ENCODE peak calls at places on chromosomes 4 and X, in seven cellular contexts. S is stimulated activated CD4-positive, alpha-beta T cell treated with anti-CD3 and anti-CD28 coated beads, TNF-alpha, amount 100 ng/mL, for 4 hours; W is amniotic stem cell; B is AML-193; U is choroid plexus epithelial cell; R is H54; D is NCI-H1092. Z is an unnamed sample.

GRCh38 chr4:32462944-32463343 is 1742.8 kb downstream of the PCDH7 start:
- DNase-seq in S (no peak), W (no peak), B (peak; percentile 17), U (peak; percentile 60), R (no peak), D (no peak), Z (no peak)

GRCh38 chr4:139177888-139178609 is 1.0 kb upstream of the ELF2 start:
- DNase-seq in S (peak; percentile 86), W (peak; percentile 94), B (peak; percentile 82), U (peak; percentile 96), R (peak; percentile 72), D (peak; percentile 92), Z (peak; percentile 66)

GRCh38 chr4:189792819-189793618 is 147.7 kb upstream of the FRG1 start:
- DNase-seq in S (peak; percentile 7), W (no peak), B (peak; percentile 23), U (peak; percentile 67), R (peak; percentile 33), D (peak; percentile 74), Z (no peak)

GRCh38 chr4:183971938-183972490 is 66.9 kb downstream of the STOX2 start:
- DNase-seq in S (no peak), W (no peak), B (no peak), U (no peak), R (no peak), D (no peak), Z (no peak)

GRCh38 chrX:120269379-120270035 is 18.9 kb downstream of the ZBTB33 start:
- DNase-seq in S (no peak), W (no peak), B (peak; percentile 34), U (peak; percentile 23), R (no peak), D (no peak), Z (peak; percentile 1)

GRCh38 chr4:183264614-183265013 is 55.5 kb downstream of the CLDN22 start:
- DNase-seq in S (no peak), W (no peak), B (no peak), U (no peak), R (no peak), D (no peak), Z (no peak)

GRCh38 chrX:10620121-10620699 is at the start of gene MID1:
- DNase-seq in S (no peak), W (peak; percentile 13), B (no peak), U (peak; percentile 87), R (no peak), D (peak; percentile 53), Z (no peak)

GRCh38 chr4:83316459-83317170 is 18.0 kb downstream of the HPSE start:
- DNase-seq in S (no peak), W (no peak), B (peak; percentile 74), U (no peak), R (no peak), D (no peak), Z (no peak)

GRCh38 chr4:4390046-4390445 is 3.1 kb downstream of the NSG1 start:
- DNase-seq in S (no peak), W (no peak), B (no peak), U (no peak), R (no peak), D (no peak), Z (no peak)

GRCh38 chr4:134465417-134465816 is 263.8 kb upstream of the PABPC4L start:
- DNase-seq in S (no peak), W (no peak), B (no peak), U (no peak), R (no peak), D (no peak), Z (no peak)

GRCh38 chr4:166078956-166079355 is 205.9 kb downstream of the TLL1 start:
- DNase-seq in S (no peak), W (peak; percentile 3), B (no peak), U (peak; percentile 15), R (no peak), D (no peak), Z (no peak)

GRCh38 chrX:82648062-82648461 is 860.0 kb upstream of the POU3F4 start:
- DNase-seq in S (no peak), W (no peak), B (no peak), U (peak; percentile 50), R (no peak), D (no peak), Z (no peak)

GRCh38 chr4:10893417-10893816 is 208.8 kb upstream of the CLNK start:
- DNase-seq in S (no peak), W (no peak), B (no peak), U (peak; percentile 21), R (no peak), D (no peak), Z (no peak)

GRCh38 chr4:155371432-155372043 is 5.2 kb downstream of the MAP9 start:
- DNase-seq in S (no peak), W (no peak), B (peak; percentile 1), U (peak; percentile 59), R (no peak), D (peak; percentile 5), Z (no peak)

GRCh38 chr4:92263010-92263409 is 40.8 kb upstream of the GRID2 start:
- DNase-seq in S (no peak), W (no peak), B (no peak), U (no peak), R (no peak), D (no peak), Z (no peak)

GRCh38 chrX:44961817-44962607 is 89.0 kb downstream of the KDM6A start:
- DNase-seq in S (no peak), W (no peak), B (no peak), U (no peak), R (no peak), D (no peak), Z (no peak)

GRCh38 chrX:134460861-134461218 is 875 bp downstream of the HPRT1 start:
- DNase-seq in S (no peak), W (no peak), B (no peak), U (peak; percentile 10), R (no peak), D (no peak), Z (no peak)

GRCh38 chr4:173489514-173489913 is 40.5 kb downstream of the HAND2 start:
- DNase-seq in S (no peak), W (no peak), B (no peak), U (peak; percentile 41), R (no peak), D (no peak), Z (no peak)

GRCh38 chrX:131841496-131842410 is 181.3 kb upstream of the STK26 start:
- DNase-seq in S (no peak), W (no peak), B (peak; percentile 24), U (peak; percentile 63), R (peak; percentile 12), D (peak; percentile 47), Z (peak; percentile 2)

GRCh38 chr4:38605794-38606586 is 58.0 kb upstream of the KLF3 start:
- DNase-seq in S (no peak), W (no peak), B (no peak), U (no peak), R (no peak), D (peak; percentile 53), Z (peak; percentile 61)

GRCh38 chrX:18983711-18984380 is at the start of gene PHKA2:
- DNase-seq in S (no peak), W (peak; percentile 1), B (peak; percentile 32), U (no peak), R (peak; percentile 9), D (peak; percentile 28), Z (no peak)

GRCh38 chrX:40852573-40852972 is 117.2 kb upstream of the MED14 start:
- DNase-seq in S (no peak), W (no peak), B (no peak), U (no peak), R (no peak), D (no peak), Z (no peak)

GRCh38 chrX:107398115-107398514 is 51.3 kb upstream of the FRMPD3 start:
- DNase-seq in S (no peak), W (no peak), B (no peak), U (no peak), R (no peak), D (no peak), Z (no peak)

GRCh38 chrX:291411-291901 is 10.3 kb downstream of the PLCXD1 start:
- DNase-seq in S (no peak), W (no peak), B (no peak), U (no peak), R (no peak), D (no peak), Z (no peak)

GRCh38 chrX:107700317-107700774 is 72.0 kb downstream of the PRPS1 start:
- DNase-seq in S (no peak), W (no peak), B (no peak), U (peak; percentile 96), R (peak; percentile 31), D (no peak), Z (no peak)

GRCh38 chrX:129748265-129748664 is 9.5 kb downstream of the XPNPEP2 start:
- DNase-seq in S (no peak), W (no peak), B (no peak), U (peak; percentile 85), R (no peak), D (no peak), Z (no peak)

GRCh38 chrX:140710710-140711109 is 1.2 kb downstream of the LINC00632 start:
- DNase-seq in S (no peak), W (no peak), B (no peak), U (no peak), R (no peak), D (no peak), Z (no peak)

GRCh38 chrX:103845165-103845653 is 13.2 kb upstream of the RAB9B start:
- DNase-seq in S (no peak), W (peak; percentile 30), B (peak; percentile 32), U (peak; percentile 90), R (peak; percentile 12), D (peak; percentile 21), Z (peak; percentile 6)

GRCh38 chr4:175536852-175537453 is 275.1 kb downstream of the GPM6A start:
- DNase-seq in S (no peak), W (peak; percentile 72), B (peak; percentile 57), U (peak; percentile 90), R (peak; percentile 2), D (peak; percentile 49), Z (no peak)